ENCODE peak calls at places on chromosomes 6 and 20, in six cellular contexts. One of them, this sample, is unnamed.
A peak's percentile ranks its signal among the peaks of the same experiment; 100 is the strongest.

GRCh38 chr6:157091243-157091642 is 232.1 kb downstream of the TMEM242 start:
- DNase-seq in H1: no peak
- DNase-seq in GM12878: no peak
- DNase-seq in HepG2: no peak
- DNase-seq in K562: no peak
- DNase-seq in SK-N-SH: no peak
- DNase-seq in this sample: no peak

GRCh38 chr6:164356814-164357213 is 942.3 kb downstream of the QKI start:
- DNase-seq in H1: no peak
- DNase-seq in GM12878: no peak
- DNase-seq in HepG2: no peak
- DNase-seq in K562: no peak
- DNase-seq in SK-N-SH: no peak
- DNase-seq in this sample: no peak

GRCh38 chr6:6546318-6547110 is 42.0 kb upstream of the LY86 start:
- DNase-seq in H1: peak; percentile 75
- DNase-seq in GM12878: no peak
- DNase-seq in HepG2: no peak
- DNase-seq in K562: peak; percentile 16
- DNase-seq in SK-N-SH: peak; percentile 52
- DNase-seq in this sample: peak; percentile 33

GRCh38 chr6:10030942-10031537 is 383.8 kb downstream of the TFAP2A start:
- DNase-seq in H1: no peak
- DNase-seq in GM12878: no peak
- DNase-seq in HepG2: peak; percentile 32
- DNase-seq in K562: peak; percentile 19
- DNase-seq in SK-N-SH: peak; percentile 3
- DNase-seq in this sample: no peak

GRCh38 chr6:91097316-91097878 is 510.5 kb upstream of the MAP3K7 start:
- DNase-seq in H1: no peak
- DNase-seq in GM12878: no peak
- DNase-seq in HepG2: no peak
- DNase-seq in K562: no peak
- DNase-seq in SK-N-SH: no peak
- DNase-seq in this sample: no peak

GRCh38 chr20:45341939-45342862 is 6.0 kb downstream of the SDC4 start:
- DNase-seq in H1: peak; percentile 63
- DNase-seq in GM12878: no peak
- DNase-seq in HepG2: peak; percentile 94
- DNase-seq in K562: no peak
- DNase-seq in SK-N-SH: peak; percentile 79
- DNase-seq in this sample: no peak

GRCh38 chr6:34528996-34529664 is 27.0 kb downstream of the SPDEF start:
- DNase-seq in H1: no peak
- DNase-seq in GM12878: no peak
- DNase-seq in HepG2: no peak
- DNase-seq in K562: no peak
- DNase-seq in SK-N-SH: no peak
- DNase-seq in this sample: no peak

GRCh38 chr6:127302728-127303675 is 36.3 kb downstream of the RNF146 start:
- DNase-seq in H1: no peak
- DNase-seq in GM12878: no peak
- DNase-seq in HepG2: peak; percentile 25
- DNase-seq in K562: peak; percentile 24
- DNase-seq in SK-N-SH: peak; percentile 31
- DNase-seq in this sample: peak; percentile 39

GRCh38 chr20:25256226-25256859 is 8.5 kb downstream of the PYGB start:
- DNase-seq in H1: no peak
- DNase-seq in GM12878: no peak
- DNase-seq in HepG2: no peak
- DNase-seq in K562: no peak
- DNase-seq in SK-N-SH: peak; percentile 4
- DNase-seq in this sample: no peak

GRCh38 chr6:63573899-63574553 is 1.7 kb downstream of the LOC128125822 start:
- DNase-seq in H1: no peak
- DNase-seq in GM12878: peak; percentile 33
- DNase-seq in HepG2: peak; percentile 87
- DNase-seq in K562: peak; percentile 64
- DNase-seq in SK-N-SH: peak; percentile 60
- DNase-seq in this sample: no peak

GRCh38 chr6:15562954-15563353 is 99.9 kb downstream of the DTNBP1 start:
- DNase-seq in H1: no peak
- DNase-seq in GM12878: no peak
- DNase-seq in HepG2: no peak
- DNase-seq in K562: no peak
- DNase-seq in SK-N-SH: no peak
- DNase-seq in this sample: no peak

GRCh38 chr6:161186173-161186769 is 87.6 kb downstream of the AGPAT4 start:
- DNase-seq in H1: no peak
- DNase-seq in GM12878: no peak
- DNase-seq in HepG2: no peak
- DNase-seq in K562: peak; percentile 32
- DNase-seq in SK-N-SH: no peak
- DNase-seq in this sample: no peak

GRCh38 chr6:41271901-41272395 is 14.5 kb downstream of the TREM1 start:
- DNase-seq in H1: peak; percentile 40
- DNase-seq in GM12878: no peak
- DNase-seq in HepG2: no peak
- DNase-seq in K562: no peak
- DNase-seq in SK-N-SH: no peak
- DNase-seq in this sample: peak; percentile 98

GRCh38 chr20:53157443-53158408 is 185.6 kb downstream of the TSHZ2 start:
- DNase-seq in H1: peak; percentile 87
- DNase-seq in GM12878: no peak
- DNase-seq in HepG2: peak; percentile 72
- DNase-seq in K562: peak; percentile 55
- DNase-seq in SK-N-SH: no peak
- DNase-seq in this sample: peak; percentile 11

GRCh38 chr6:1527098-1527497 is 82.6 kb upstream of the FOXC1 start:
- DNase-seq in H1: no peak
- DNase-seq in GM12878: no peak
- DNase-seq in HepG2: no peak
- DNase-seq in K562: no peak
- DNase-seq in SK-N-SH: no peak
- DNase-seq in this sample: no peak

GRCh38 chr6:36929607-36930006 is 24.9 kb upstream of the PI16 start:
- DNase-seq in H1: no peak
- DNase-seq in GM12878: no peak
- DNase-seq in HepG2: no peak
- DNase-seq in K562: no peak
- DNase-seq in SK-N-SH: no peak
- DNase-seq in this sample: no peak

GRCh38 chr6:111450087-111450486 is 32.9 kb downstream of the REV3L start:
- DNase-seq in H1: no peak
- DNase-seq in GM12878: no peak
- DNase-seq in HepG2: no peak
- DNase-seq in K562: no peak
- DNase-seq in SK-N-SH: no peak
- DNase-seq in this sample: no peak

GRCh38 chr20:12229891-12230290 is 312.2 kb downstream of the BTBD3 start:
- DNase-seq in H1: no peak
- DNase-seq in GM12878: no peak
- DNase-seq in HepG2: no peak
- DNase-seq in K562: no peak
- DNase-seq in SK-N-SH: no peak
- DNase-seq in this sample: no peak

GRCh38 chr20:18624948-18625347 is 37.1 kb downstream of the DTD1 start:
- DNase-seq in H1: no peak
- DNase-seq in GM12878: no peak
- DNase-seq in HepG2: no peak
- DNase-seq in K562: peak; percentile 35
- DNase-seq in SK-N-SH: no peak
- DNase-seq in this sample: no peak

GRCh38 chr20:57493091-57493615 is 31.8 kb downstream of the CTCFL start:
- DNase-seq in H1: no peak
- DNase-seq in GM12878: no peak
- DNase-seq in HepG2: no peak
- DNase-seq in K562: no peak
- DNase-seq in SK-N-SH: no peak
- DNase-seq in this sample: no peak

GRCh38 chr6:13357551-13358075 is 29.3 kb upstream of the TBC1D7 start:
- DNase-seq in H1: no peak
- DNase-seq in GM12878: no peak
- DNase-seq in HepG2: no peak
- DNase-seq in K562: no peak
- DNase-seq in SK-N-SH: no peak
- DNase-seq in this sample: no peak

DNA sequence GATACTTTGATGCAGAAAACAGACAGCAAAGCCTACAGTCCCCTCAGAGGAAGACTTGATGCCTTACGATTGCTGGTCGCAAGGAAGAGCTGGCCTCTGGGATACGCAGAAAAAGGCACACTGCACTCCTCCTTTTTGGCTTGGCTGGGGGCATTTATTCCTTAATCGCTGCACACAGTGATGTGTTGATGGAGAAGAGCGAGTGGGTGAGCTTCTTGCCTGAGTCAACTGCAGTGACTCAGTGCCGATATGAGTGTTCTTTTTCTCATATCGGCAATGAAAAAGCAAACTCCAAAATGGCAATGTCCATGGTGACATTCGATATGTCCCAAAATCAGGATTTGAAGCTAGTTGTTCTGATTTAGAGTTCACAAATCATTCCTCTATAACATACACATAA is 794.8 kb downstream of the HACE1 start:
- DNase-seq in H1: no peak
- DNase-seq in GM12878: no peak
- DNase-seq in HepG2: no peak
- DNase-seq in K562: no peak
- DNase-seq in SK-N-SH: no peak
- DNase-seq in this sample: no peak
- TF ChIP-seq GABPA in H1: no peak
- TF ChIP-seq GABPA in GM12878: no peak
- TF ChIP-seq GABPA in HepG2: no peak
- TF ChIP-seq GABPA in K562: no peak
- TF ChIP-seq GABPA in SK-N-SH: no peak
- TF ChIP-seq GABPA in this sample: no peak

DNA sequence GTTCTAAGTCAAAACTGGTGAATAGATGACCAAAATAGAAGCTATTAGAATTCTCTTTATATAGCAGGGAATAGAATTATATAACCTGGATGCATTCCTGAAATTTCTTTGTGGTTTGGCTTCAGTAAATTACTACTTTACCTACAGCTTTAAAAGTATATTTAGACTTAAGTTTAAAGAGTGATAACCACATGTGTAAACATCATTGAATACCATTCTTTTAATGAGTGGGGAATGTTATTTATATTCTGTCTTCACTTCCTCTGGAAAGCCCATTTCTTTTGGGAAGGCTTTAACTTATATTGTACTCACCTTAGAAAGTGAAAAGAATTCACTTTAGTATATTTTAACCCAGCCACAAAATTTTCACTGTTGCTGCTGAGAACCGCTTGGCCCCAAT is 39.1 kb downstream of the PLEKHG1 start:
- DNase-seq in H1: no peak
- DNase-seq in GM12878: no peak
- DNase-seq in HepG2: no peak
- DNase-seq in K562: no peak
- DNase-seq in SK-N-SH: no peak
- DNase-seq in this sample: no peak
- H3K4me3 ChIP-seq in H1: no peak overlapping the region
- H3K4me3 ChIP-seq in GM12878: no peak overlapping the region
- H3K4me3 ChIP-seq in HepG2: no peak overlapping the region
- H3K4me3 ChIP-seq in K562: no peak overlapping the region
- H3K4me3 ChIP-seq in SK-N-SH: no peak overlapping the region
- H3K4me3 ChIP-seq in this sample: no peak overlapping the region

DNA sequence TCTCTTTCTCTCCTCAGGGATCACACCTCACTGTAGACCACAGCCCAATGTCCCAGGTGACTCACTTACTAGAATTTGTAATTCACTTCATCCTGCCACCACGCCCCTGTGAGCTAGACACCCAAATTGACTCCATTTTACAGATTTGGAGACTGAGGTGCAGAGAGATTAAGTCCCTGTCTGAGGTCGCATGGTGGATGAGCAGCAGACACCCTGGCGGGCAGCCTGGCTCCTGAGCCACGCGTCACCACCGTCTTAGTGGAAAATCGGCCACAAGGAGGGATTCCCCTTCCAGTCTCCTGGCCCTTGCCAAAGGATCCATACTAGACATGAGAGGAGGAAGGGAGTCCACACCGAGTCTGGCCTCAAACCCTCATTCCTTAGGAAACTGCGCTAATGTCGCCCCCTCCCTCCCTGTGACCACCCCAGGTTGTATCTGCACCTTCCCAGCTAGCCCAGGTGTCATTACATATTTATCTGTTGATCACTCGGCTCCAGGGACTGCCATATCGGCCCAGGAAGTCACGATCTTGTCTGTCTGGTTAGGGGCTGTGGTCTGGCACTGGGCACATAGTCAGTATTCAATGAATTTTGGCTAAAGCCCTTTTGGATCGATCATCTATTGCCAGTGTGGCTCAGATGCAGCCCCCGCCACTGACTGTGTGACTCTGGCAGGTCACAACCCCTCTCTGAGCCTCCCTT is 25.7 kb upstream of the PTGIS start:
- DNase-seq in H1: no peak
- DNase-seq in GM12878: no peak
- DNase-seq in HepG2: no peak
- DNase-seq in K562: no peak
- DNase-seq in SK-N-SH: no peak
- DNase-seq in this sample: no peak
- TF ChIP-seq GABPA in H1: no peak
- TF ChIP-seq GABPA in GM12878: no peak
- TF ChIP-seq GABPA in HepG2: peak; percentile 5
- TF ChIP-seq GABPA in K562: no peak
- TF ChIP-seq GABPA in SK-N-SH: no peak
- TF ChIP-seq GABPA in this sample: no peak

DNA sequence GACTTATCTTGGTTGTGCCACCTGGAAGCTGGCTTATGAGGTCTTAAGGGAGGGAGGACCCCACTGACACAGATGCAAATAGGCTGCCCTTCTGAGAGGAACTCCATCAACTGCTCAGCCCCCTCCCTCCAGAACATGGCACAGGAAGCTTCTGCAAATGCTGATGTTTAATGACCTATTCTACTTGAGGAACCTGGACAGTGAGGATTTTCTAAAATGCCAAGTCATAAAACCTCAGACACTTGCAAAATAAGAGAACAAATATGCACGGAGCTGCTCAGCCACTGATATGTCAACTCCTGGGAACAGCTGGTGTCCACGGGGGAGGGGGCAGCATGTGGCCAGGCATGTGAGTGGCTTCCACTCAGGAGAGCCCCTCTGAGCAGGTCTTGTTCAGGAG is 3.5 kb downstream of the CST9 start:
- DNase-seq in H1: no peak
- DNase-seq in GM12878: no peak
- DNase-seq in HepG2: no peak
- DNase-seq in K562: no peak
- DNase-seq in SK-N-SH: no peak
- DNase-seq in this sample: no peak
- H3K4me3 ChIP-seq in H1: no peak overlapping the region
- H3K4me3 ChIP-seq in GM12878: no peak overlapping the region
- H3K4me3 ChIP-seq in HepG2: no peak overlapping the region
- H3K4me3 ChIP-seq in K562: no peak overlapping the region
- H3K4me3 ChIP-seq in SK-N-SH: no peak overlapping the region
- H3K4me3 ChIP-seq in this sample: no peak overlapping the region

GRCh38 chr6:159679091-159680077 is 13.7 kb downstream of the SOD2 start:
- DNase-seq in H1: no peak
- DNase-seq in GM12878: no peak
- DNase-seq in HepG2: no peak
- DNase-seq in K562: no peak
- DNase-seq in SK-N-SH: no peak
- DNase-seq in this sample: no peak
- TF ChIP-seq GABPA in H1: no peak
- TF ChIP-seq GABPA in GM12878: no peak
- TF ChIP-seq GABPA in HepG2: no peak
- TF ChIP-seq GABPA in K562: no peak
- TF ChIP-seq GABPA in SK-N-SH: no peak
- TF ChIP-seq GABPA in this sample: no peak

This sample was measured in HL-60.